ENCODE peak calls at places on chromosomes 4 and X, in eight cellular contexts. Z is GM23338; U is fibroblast of the aortic adventitia; H is adrenal gland; L is CD8-positive, alpha-beta memory T cell; R is suprapubic skin; N is A549; M is fibroblast of lung. E is an unnamed sample.

GRCh38 chr4:165312506-165312905 is 15.0 kb upstream of the MSMO1 start:
- DNase-seq in H (no peak), L (no peak), R (no peak), N (no peak), Z (no peak), U (peak; percentile 62), M (peak; percentile 64), E (peak; percentile 24)

GRCh38 chrX:108415891-108416290 is 22.3 kb downstream of the COL4A6 start:
- DNase-seq in R (no peak), Z (no peak), H (no peak), M (peak; percentile 63), U (peak; percentile 71), L (no peak), N (no peak), E (peak; percentile 56)

GRCh38 chr4:177349191-177349590 is 39.5 kb downstream of the NEIL3 start:
- DNase-seq in H (no peak), N (no peak), L (no peak), R (no peak), U (no peak), Z (peak; percentile 11), M (no peak), E (no peak)

GRCh38 chrX:105752334-105752733 is 70.0 kb upstream of the NRK start:
- DNase-seq in Z (peak; percentile 20), N (peak; percentile 20), L (no peak), H (no peak), R (no peak), M (no peak), U (no peak), E (no peak)

GRCh38 chr4:76426272-76426671 is 5.3 kb upstream of the CCDC158 start:
- DNase-seq in Z (peak; percentile 66), R (no peak), U (peak; percentile 27), L (no peak), N (peak; percentile 7), H (no peak), M (no peak), E (no peak)

GRCh38 chr4:163157157-163157556 is 9.5 kb downstream of the NAF1 start:
- DNase-seq in N (no peak), U (peak; percentile 49), H (no peak), R (no peak), L (no peak), Z (no peak), M (peak; percentile 89), E (peak; percentile 83)

GRCh38 chrX:150844016-150844415 is 54.5 kb downstream of the CD99L2 start:
- DNase-seq in R (no peak), N (peak; percentile 29), U (no peak), Z (no peak), H (no peak), L (no peak), M (peak; percentile 33), E (no peak)

GRCh38 chrX:129798888-129799287 is 19.1 kb downstream of the SASH3 start:
- DNase-seq in R (no peak), L (no peak), Z (no peak), H (no peak), M (no peak), N (no peak), U (no peak), E (no peak)

GRCh38 chrX:110081740-110082139 is 78.8 kb downstream of the TMEM164 start:
- DNase-seq in N (peak; percentile 64), L (no peak), Z (no peak), M (peak; percentile 61), U (no peak), H (no peak), R (no peak), E (peak; percentile 46)

GRCh38 chrX:48468693-48469691 is 1.1 kb downstream of the SLC38A5 start:
- DNase-seq in N (no peak), Z (peak; percentile 65), U (no peak), H (no peak), L (peak; percentile 13), M (no peak), R (no peak), E (no peak)

GRCh38 chr4:82861529-82861928 is 29.4 kb downstream of the SEC31A start:
- DNase-seq in U (no peak), H (no peak), L (no peak), Z (no peak), M (no peak), R (no peak), N (no peak), E (no peak)

GRCh38 chr4:82865592-82865991 is 25.4 kb downstream of the SEC31A start:
- DNase-seq in M (peak; percentile 89), U (peak; percentile 91), R (no peak), H (peak; percentile 30), L (no peak), Z (no peak), N (peak; percentile 49), E (peak; percentile 92)

GRCh38 chr4:82868572-82868971 is 22.4 kb downstream of the SEC31A start:
- DNase-seq in H (no peak), Z (no peak), U (no peak), M (no peak), R (no peak), L (no peak), N (no peak), E (no peak)

GRCh38 chr4:82864336-82865001 is 26.5 kb downstream of the SEC31A start:
- DNase-seq in U (no peak), H (no peak), L (no peak), R (no peak), Z (no peak), N (no peak), M (no peak), E (no peak)

DNA sequence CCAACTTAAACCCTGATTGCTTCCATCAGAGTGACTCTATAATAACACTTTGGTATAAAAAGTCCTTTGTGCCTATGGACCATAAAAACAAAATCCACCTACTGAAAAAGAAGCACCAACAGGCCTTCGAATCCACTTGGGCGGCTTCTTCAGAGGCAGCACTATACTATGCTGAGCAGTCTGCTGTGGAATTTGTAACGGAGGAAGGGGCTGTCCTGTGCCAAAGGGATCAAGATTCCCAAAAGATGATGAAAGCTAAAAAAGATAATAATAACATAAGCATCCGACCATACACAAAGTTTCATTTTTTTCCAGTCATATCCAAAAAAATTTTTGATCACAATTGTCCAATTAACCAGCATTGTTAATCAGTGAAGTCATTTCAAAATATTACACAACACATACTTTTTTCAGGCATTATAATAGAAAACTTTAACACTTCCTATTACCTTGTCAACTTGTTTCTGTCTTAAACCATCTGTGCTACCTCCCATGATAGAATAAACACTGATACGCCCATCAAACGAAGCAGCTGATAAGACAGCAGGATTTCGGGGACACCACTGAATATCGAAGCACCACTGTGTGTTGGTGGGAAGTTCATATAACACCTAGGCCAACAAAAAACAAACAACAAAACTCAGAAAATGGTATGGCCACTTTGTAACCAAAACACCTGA is 24.1 kb downstream of the SEC31A start:
- DNase-seq in M (peak; percentile 23), H (no peak), U (no peak), Z (no peak), R (no peak), N (no peak), L (no peak), E (no peak)
- H3K4me3 ChIP-seq in M (no peak overlapping the region), H (no peak overlapping the region), U (no peak overlapping the region), Z (no peak overlapping the region), R (no peak overlapping the region), N (no peak overlapping the region), L (no peak overlapping the region), E (no peak overlapping the region)

DNA sequence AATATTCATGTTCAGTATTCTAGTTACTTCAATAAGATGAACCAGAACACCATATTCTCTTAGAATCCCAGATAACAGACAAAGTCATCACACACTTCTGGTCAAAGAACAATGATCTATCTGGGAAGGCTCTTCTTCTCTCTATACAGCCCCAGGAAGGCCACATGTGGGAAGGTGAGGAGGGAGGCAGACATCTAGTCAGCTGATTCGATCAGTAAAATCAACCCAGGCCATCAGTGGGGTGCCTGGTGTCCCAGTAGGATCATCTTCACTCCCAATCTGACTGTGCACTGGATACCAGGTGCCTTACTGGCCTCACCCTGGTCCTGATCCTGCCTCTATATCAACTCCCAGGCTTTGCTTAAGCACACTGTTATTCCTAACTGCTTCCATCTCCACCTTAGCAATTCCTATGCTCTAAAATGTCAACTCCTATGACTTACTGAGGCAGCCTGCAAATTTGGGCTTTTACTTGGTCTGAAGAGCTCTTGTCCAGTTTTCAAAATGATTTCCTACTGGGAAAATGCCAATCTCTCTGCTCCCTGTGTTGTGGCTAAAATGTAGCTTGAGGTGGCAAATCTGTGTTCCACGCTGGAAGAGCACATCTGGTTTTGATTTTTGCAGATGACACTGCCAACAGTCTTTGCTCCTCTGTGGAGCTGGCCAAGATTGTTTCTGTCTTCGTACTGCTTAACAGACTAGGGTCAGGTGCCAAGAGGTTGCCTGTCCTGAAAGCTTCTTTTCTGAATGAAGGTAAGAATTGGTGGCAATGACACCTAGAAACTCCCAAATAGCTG is 128.7 kb downstream of the MGST2 start:
- DNase-seq in R (no peak), M (peak; percentile 33), U (peak; percentile 81), N (no peak), Z (no peak), H (no peak), L (no peak), E (peak; percentile 38)
- H3K4me3 ChIP-seq in R (no peak overlapping the region), M (no peak overlapping the region), U (no peak overlapping the region), N (no peak overlapping the region), Z (no peak overlapping the region), H (no peak overlapping the region), L (no peak overlapping the region), E (no peak overlapping the region)

DNA sequence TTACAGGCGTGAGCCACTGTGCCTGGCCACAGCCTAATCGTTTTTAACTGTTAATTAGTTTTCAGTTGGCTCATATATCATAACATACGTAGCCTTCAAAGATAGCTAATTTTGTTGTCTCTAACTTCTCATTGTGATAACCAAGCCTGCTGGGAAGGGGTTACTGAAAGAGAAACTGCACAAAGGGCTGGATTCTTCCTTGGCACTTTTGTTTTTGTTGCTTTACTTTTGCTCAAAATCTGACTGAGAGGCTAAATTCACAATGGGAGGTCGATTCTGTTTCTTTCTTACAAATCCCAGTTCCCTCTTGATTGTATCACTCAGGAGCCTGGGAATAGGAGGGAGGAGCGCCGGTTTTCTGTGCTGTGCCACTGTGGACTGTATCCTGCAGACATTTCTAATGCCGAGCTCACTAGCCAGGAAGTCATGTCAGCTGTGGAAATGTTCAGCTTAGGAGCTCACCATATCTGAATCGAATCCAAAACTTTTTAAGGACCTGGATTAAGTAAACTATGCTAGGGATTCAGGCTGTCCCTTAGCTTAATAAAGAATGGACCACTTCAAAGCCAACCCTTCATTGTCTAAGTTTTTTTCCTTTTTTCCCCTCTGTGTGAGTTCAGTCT is 120.5 kb upstream of the FAT1 start:
- DNase-seq in R (no peak), H (no peak), Z (no peak), M (peak; percentile 71), U (peak; percentile 65), L (no peak), N (no peak), E (peak; percentile 74)
- H3K4me3 ChIP-seq in R (peak overlapping the region; percentile 31), H (no peak overlapping the region), Z (no peak overlapping the region), M (peak overlapping the region; percentile 40), U (peak overlapping the region; percentile 23), L (no peak overlapping the region), N (no peak overlapping the region), E (no peak overlapping the region)

GRCh38 chr4:95541094-95541493 is 7.7 kb downstream of the UNC5C start:
- DNase-seq in N (no peak), R (no peak), U (no peak), M (no peak), Z (no peak), L (no peak), H (no peak), E (no peak)
- H3K4me3 ChIP-seq in N (no peak overlapping the region), R (no peak overlapping the region), U (no peak overlapping the region), M (no peak overlapping the region), Z (no peak overlapping the region), L (no peak overlapping the region), H (no peak overlapping the region), E (no peak overlapping the region)

E was measured in astrocyte of the spinal cord.